ENCODE peak calls at places on chromosomes 2 and 18, in eight cellular contexts. K is T-helper 22 cell, U is HEK293T, D is anterior cingulate cortex, M is T-helper 9 cell, H is T follicular helper cell, S is posterior vena cava, E is kidney glomerular epithelial cell. O is an unnamed sample.

GRCh38 chr2:186493564-186494085 is 7.6 kb downstream of the ZC3H15 start:
- DNase-seq in K (no peak), U (no peak), D (no peak), M (no peak), H (no peak), S (no peak), E (no peak), O (no peak)

GRCh38 chr2:38935568-38936172 is 46.0 kb downstream of the ARHGEF33 start:
- DNase-seq in K (no peak), U (no peak), D (no peak), M (no peak), H (no peak), S (no peak), E (peak; percentile 36), O (no peak)

GRCh38 chr2:121336528-121337294 is 51.7 kb upstream of the TFCP2L1 start:
- DNase-seq in K (no peak), U (no peak), D (no peak), M (no peak), H (no peak), S (no peak), E (no peak), O (peak; percentile 33)

GRCh38 chr18:32317651-32318050 is 127.8 kb downstream of the MEP1B start:
- DNase-seq in K (no peak), U (no peak), D (no peak), M (no peak), H (no peak), S (no peak), E (no peak), O (no peak)

GRCh38 chr18:79518028-79518682 is 122.4 kb downstream of the NFATC1 start:
- DNase-seq in K (no peak), U (no peak), D (no peak), M (no peak), H (no peak), S (peak; percentile 52), E (no peak), O (no peak)

GRCh38 chr18:68699043-68699442 is 15.9 kb downstream of the TMX3 start:
- DNase-seq in K (no peak), U (no peak), D (no peak), M (no peak), H (no peak), S (no peak), E (no peak), O (no peak)

GRCh38 chr2:9905413-9905812 is 46.1 kb upstream of the GRHL1 start:
- DNase-seq in K (no peak), U (no peak), D (no peak), M (no peak), H (no peak), S (no peak), E (no peak), O (no peak)

GRCh38 chr2:128187032-128187654 is 96.1 kb downstream of the UGGT1 start:
- DNase-seq in K (no peak), U (no peak), D (no peak), M (no peak), H (no peak), S (no peak), E (peak; percentile 11), O (no peak)

GRCh38 chr2:112784199-112785189 is at the start of gene IL1A:
- DNase-seq in K (no peak), U (no peak), D (no peak), M (no peak), H (no peak), S (no peak), E (peak; percentile 27), O (no peak)

GRCh38 chr2:1743396-1744150 is 742 bp downstream of the PXDN start:
- DNase-seq in K (no peak), U (peak; percentile 25), D (no peak), M (no peak), H (no peak), S (no peak), E (no peak), O (peak; percentile 79)

GRCh38 chr2:43293744-43294695 is 67.6 kb upstream of the ZFP36L2 start:
- DNase-seq in K (no peak), U (peak; percentile 27), D (no peak), M (no peak), H (no peak), S (no peak), E (peak; percentile 97), O (peak; percentile 76)

GRCh38 chr2:55961318-55961911 is 37.8 kb upstream of the EFEMP1 start:
- DNase-seq in K (no peak), U (peak; percentile 15), D (no peak), M (no peak), H (no peak), S (no peak), E (peak; percentile 20), O (no peak)

GRCh38 chr2:190947711-190948251 is 66.2 kb downstream of the STAT1 start:
- DNase-seq in K (no peak), U (no peak), D (no peak), M (no peak), H (no peak), S (no peak), E (peak; percentile 71), O (no peak)

GRCh38 chr2:127012215-127012614 is 94.7 kb downstream of the BIN1 start:
- DNase-seq in K (no peak), U (no peak), D (no peak), M (no peak), H (no peak), S (no peak), E (no peak), O (no peak)

GRCh38 chr2:229714736-229715541 is 584 bp upstream of the DNER start:
- DNase-seq in K (no peak), U (peak; percentile 55), D (peak; percentile 30), M (no peak), H (no peak), S (peak; percentile 89), E (peak; percentile 48), O (peak; percentile 70)

GRCh38 chr18:76487076-76487475 is 8.0 kb downstream of the ZNF516 start:
- DNase-seq in K (no peak), U (no peak), D (no peak), M (no peak), H (no peak), S (no peak), E (no peak), O (no peak)

GRCh38 chr2:65278450-65279030 is 50.9 kb downstream of the ACTR2 start:
- DNase-seq in K (no peak), U (no peak), D (no peak), M (no peak), H (no peak), S (no peak), E (no peak), O (no peak)

GRCh38 chr2:12201369-12201768 is 454.9 kb downstream of the LPIN1 start:
- DNase-seq in K (no peak), U (no peak), D (no peak), M (no peak), H (no peak), S (no peak), E (no peak), O (no peak)

GRCh38 chr2:23452397-23452796 is 67.4 kb downstream of the KLHL29 start:
- DNase-seq in K (no peak), U (no peak), D (no peak), M (no peak), H (no peak), S (no peak), E (no peak), O (no peak)

GRCh38 chr2:36462311-36462710 is 106.7 kb downstream of the CRIM1 start:
- DNase-seq in K (no peak), U (no peak), D (no peak), M (no peak), H (no peak), S (no peak), E (peak; percentile 14), O (no peak)

GRCh38 chr2:60759654-60760053 is 3.6 kb downstream of the PAPOLG start:
- DNase-seq in K (no peak), U (no peak), D (no peak), M (no peak), H (no peak), S (no peak), E (no peak), O (no peak)

GRCh38 chr2:54100772-54101171 is 14.6 kb upstream of the ACYP2 start:
- DNase-seq in K (no peak), U (no peak), D (no peak), M (no peak), H (no peak), S (no peak), E (no peak), O (no peak)

GRCh38 chr2:169137924-169138323 is 68.6 kb downstream of the DHRS9 start:
- DNase-seq in K (no peak), U (no peak), D (no peak), M (no peak), H (no peak), S (no peak), E (no peak), O (no peak)

GRCh38 chr18:70019136-70019535 is 71.5 kb upstream of the CD226 start:
- DNase-seq in K (no peak), U (no peak), D (no peak), M (no peak), H (no peak), S (no peak), E (no peak), O (no peak)

GRCh38 chr2:200357845-200358244 is 51.4 kb downstream of the SPATS2L start:
- DNase-seq in K (no peak), U (no peak), D (no peak), M (no peak), H (no peak), S (no peak), E (no peak), O (no peak)

GRCh38 chr2:3626118-3626816 is 31.4 kb downstream of the COLEC11 start:
- DNase-seq in K (no peak), U (no peak), D (no peak), M (no peak), H (no peak), S (peak; percentile 49), E (no peak), O (peak; percentile 45)

GRCh38 chr2:60531638-60532216 is 21.7 kb downstream of the BCL11A start:
- DNase-seq in K (no peak), U (no peak), D (no peak), M (no peak), H (no peak), S (no peak), E (no peak), O (peak; percentile 55)

GRCh38 chr2:215460682-215461081 is 24.8 kb upstream of the FN1 start:
- DNase-seq in K (no peak), U (no peak), D (no peak), M (no peak), H (no peak), S (no peak), E (peak; percentile 94), O (no peak)

GRCh38 chr2:170503971-170504819 is 210.9 kb upstream of the SP5 start:
- DNase-seq in K (no peak), U (no peak), D (no peak), M (no peak), H (no peak), S (no peak), E (no peak), O (no peak)

GRCh38 chr2:43541165-43541564 is 54.7 kb downstream of the THADA start:
- DNase-seq in K (no peak), U (no peak), D (no peak), M (no peak), H (no peak), S (no peak), E (no peak), O (no peak)

GRCh38 chr2:176455865-176456291 is 186.6 kb downstream of the MTX2 start:
- DNase-seq in K (no peak), U (no peak), D (no peak), M (no peak), H (no peak), S (no peak), E (no peak), O (peak; percentile 91)

GRCh38 chr2:103363639-103364038 is 601.8 kb downstream of the TMEM182 start:
- DNase-seq in K (no peak), U (no peak), D (no peak), M (no peak), H (no peak), S (no peak), E (no peak), O (no peak)